ENCODE peak calls at places on chromosomes 7 and 10, in five cellular contexts. Z is Ammon's horn, Y is AG08396, P is cardiac fibroblast, O is mesendoderm. J is an unnamed sample.

GRCh38 chr10:116719712-116720111 is 22.7 kb downstream of the HSPA12A start:
- DNase-seq in Y (no peak), P (no peak), Z (no peak), O (no peak), J (no peak)

GRCh38 chr10:15857001-15857608 is 3.2 kb downstream of the MINDY3 start:
- DNase-seq in O (no peak), P (no peak), Y (no peak), Z (no peak), J (no peak)

GRCh38 chr7:24283900-24284698 is at the start of gene NPY:
- DNase-seq in Z (no peak), O (peak), P (no peak), Y (no peak), J (no peak)

GRCh38 chr7:1883031-1883761 is 213.1 kb downstream of the ELFN1 start:
- DNase-seq in P (peak), Z (no peak), Y (peak), O (peak), J (peak)

GRCh38 chr7:70183278-70183677 is 585.0 kb downstream of the AUTS2 start:
- DNase-seq in P (no peak), Z (no peak), O (peak), Y (no peak), J (no peak)

GRCh38 chr10:4519691-4520402 is 306.2 kb upstream of the AKR1E2 start:
- DNase-seq in Z (no peak), Y (no peak), O (no peak), P (peak), J (no peak)

GRCh38 chr7:101986335-101986734 is 168.9 kb downstream of the CUX1 start:
- DNase-seq in Z (no peak), O (no peak), Y (no peak), P (peak), J (no peak)

GRCh38 chr7:136336932-136337331 is 359.8 kb upstream of the MTPN start:
- DNase-seq in P (no peak), Z (no peak), Y (no peak), O (no peak), J (no peak)

GRCh38 chr10:10677479-10677878 is 340.2 kb upstream of the CELF2 start:
- DNase-seq in Z (peak), Y (peak), O (peak), P (peak), J (no peak)